ENCODE peak calls at places on chromosomes 1 and 21, in eight cellular contexts. Y is body of pancreas; M is left ventricle myocardium inferior; T is stomach; Q is MM.1S; N is dorsolateral prefrontal cortex; S is GM23338; H is CD4-positive, alpha-beta T cell. D is an unnamed sample.

GRCh38 chr1:219941179-219942118 is 13.1 kb upstream of the SLC30A10 start:
- DNase-seq in Q (no peak), M (no peak), S (no peak), Y (peak; percentile 67), H (no peak), N (no peak), T (no peak), D (no peak)

GRCh38 chr21:28991861-28992525 is 684 bp downstream of the LTN1 start:
- DNase-seq in N (no peak), Y (no peak), T (no peak), S (no peak), H (no peak), Q (peak; percentile 18), M (no peak), D (no peak)

GRCh38 chr1:88731475-88731874 is 47.4 kb downstream of the PKN2 start:
- DNase-seq in T (no peak), M (no peak), N (no peak), Y (peak; percentile 31), Q (no peak), H (no peak), S (no peak), D (no peak)

GRCh38 chr1:113835686-113836290 is 23.5 kb upstream of the RSBN1 start:
- DNase-seq in N (no peak), H (no peak), Q (peak; percentile 29), M (no peak), Y (peak; percentile 21), S (peak; percentile 57), T (no peak), D (no peak)

GRCh38 chr21:45297869-45298268 is 10.2 kb upstream of the POFUT2 start:
- DNase-seq in T (no peak), Q (no peak), H (no peak), N (no peak), Y (no peak), M (no peak), S (no peak), D (no peak)

GRCh38 chr1:9792156-9793042 is 31.4 kb downstream of the CLSTN1 start:
- DNase-seq in N (no peak), Q (no peak), M (no peak), T (no peak), Y (peak; percentile 64), H (no peak), S (peak; percentile 88), D (no peak)

GRCh38 chr1:155085504-155086181 is 7.0 kb downstream of the EFNA3 start:
- DNase-seq in Y (peak; percentile 78), M (no peak), Q (peak; percentile 75), H (peak; percentile 70), S (peak; percentile 77), N (no peak), T (peak; percentile 75), D (peak; percentile 39)

GRCh38 chr1:84687703-84688460 is 2.4 kb downstream of the SSX2IP start:
- DNase-seq in T (no peak), H (no peak), S (no peak), N (no peak), Q (no peak), Y (no peak), M (no peak), D (no peak)

GRCh38 chr1:61083014-61083798 is 845 bp downstream of the NFIA start:
- DNase-seq in Y (no peak), Q (no peak), N (peak; percentile 36), M (peak; percentile 36), H (no peak), S (peak; percentile 35), T (peak; percentile 26), D (peak; percentile 32)

GRCh38 chr1:153697873-153698647 is 19.6 kb downstream of the NPR1 start:
- DNase-seq in H (no peak), M (peak; percentile 79), Q (no peak), N (no peak), T (no peak), S (peak; percentile 66), Y (peak; percentile 25), D (no peak)

GRCh38 chr1:151888972-151889570 is 20.2 kb downstream of the THEM4 start:
- DNase-seq in T (no peak), N (no peak), S (peak; percentile 65), Q (peak; percentile 47), Y (no peak), H (no peak), M (no peak), D (no peak)

GRCh38 chr21:33330726-33331125 is 6.0 kb downstream of the IFNAR1 start:
- DNase-seq in Q (peak; percentile 59), T (no peak), N (no peak), Y (no peak), M (no peak), S (no peak), H (no peak), D (no peak)

GRCh38 chr1:46719689-46720088 is 775 bp upstream of the EFCAB14 start:
- DNase-seq in T (peak; percentile 81), Y (peak; percentile 47), S (peak; percentile 12), M (no peak), N (no peak), Q (no peak), H (no peak), D (no peak)

GRCh38 chr1:28392027-28392652 is 22.6 kb downstream of the PHACTR4 start:
- DNase-seq in M (no peak), S (no peak), Q (no peak), N (no peak), H (no peak), Y (no peak), T (no peak), D (no peak)

GRCh38 chr21:37208056-37208705 is 59.0 kb downstream of the VPS26C start:
- DNase-seq in M (peak; percentile 79), H (no peak), S (no peak), T (peak; percentile 62), Q (peak; percentile 75), Y (peak; percentile 57), N (peak; percentile 43), D (peak; percentile 78)

GRCh38 chr1:65068202-65069011 is 79.6 kb upstream of the AK4 start:
- DNase-seq in N (no peak), H (peak; percentile 19), S (peak; percentile 33), Y (no peak), M (no peak), Q (peak; percentile 53), T (no peak), D (peak; percentile 76)

GRCh38 chr21:43864313-43864805 is 664 bp upstream of the AGPAT3 start:
- DNase-seq in M (peak; percentile 53), Q (peak; percentile 90), Y (peak; percentile 82), T (peak; percentile 79), H (no peak), S (peak; percentile 84), N (no peak), D (no peak)

GRCh38 chr21:17853393-17854275 is 34.5 kb upstream of the C21orf91 start:
- DNase-seq in N (no peak), S (no peak), Q (no peak), Y (no peak), T (no peak), H (no peak), M (no peak), D (no peak)

GRCh38 chr1:171141336-171142051 is 43.6 kb upstream of the FMO2 start:
- DNase-seq in H (no peak), T (no peak), Q (no peak), M (peak; percentile 45), S (peak; percentile 57), Y (peak; percentile 40), N (no peak), D (no peak)

GRCh38 chr1:230913496-230913895 is 45.2 kb upstream of the C1orf198 start:
- DNase-seq in M (no peak), N (no peak), S (no peak), H (no peak), Q (no peak), T (no peak), Y (no peak), D (no peak)

DNA sequence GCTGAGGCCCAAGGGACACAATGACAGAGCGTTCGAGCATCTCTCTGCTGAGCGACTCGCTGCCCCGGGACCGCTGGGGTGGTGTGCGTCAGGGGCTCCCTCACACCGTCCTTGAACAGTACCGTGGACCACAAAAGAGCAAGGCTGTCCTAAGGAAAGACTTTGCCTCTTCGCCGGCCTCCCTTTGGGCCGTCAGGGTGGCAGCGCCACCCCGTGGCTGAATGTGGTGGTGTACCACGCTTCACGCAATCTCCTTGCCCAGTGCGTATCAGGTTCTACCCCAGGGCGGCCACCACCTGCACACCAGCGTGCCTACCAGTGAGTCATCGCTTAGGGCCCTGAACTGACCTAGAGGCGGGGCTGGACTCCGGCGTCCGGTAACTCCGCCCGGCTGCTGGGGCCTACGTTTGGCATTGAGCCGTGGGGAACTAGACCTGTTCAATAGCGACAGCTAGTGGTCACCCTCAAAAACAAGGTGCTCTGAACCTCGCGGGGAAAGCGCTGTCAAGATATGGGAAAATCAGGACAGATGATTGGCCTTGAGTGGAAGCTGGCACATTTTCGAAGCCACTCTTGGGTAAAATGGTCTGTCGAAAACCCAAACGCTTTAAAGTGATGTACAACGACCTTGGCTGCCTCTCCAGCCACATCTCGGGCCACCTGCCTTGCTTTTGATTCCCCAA is 8.1 kb upstream of the TRAF3IP3 start:
- DNase-seq in N (peak; percentile 60), Y (peak; percentile 99), M (peak; percentile 87), S (peak; percentile 98), Q (peak; percentile 100), H (peak; percentile 76), T (peak; percentile 96), D (peak; percentile 74)
- H3K27ac ChIP-seq in N (peak overlapping the region; percentile 88), Y (no peak overlapping the region), M (peak overlapping the region; percentile 90), S (no peak overlapping the region), Q (peak overlapping the region; percentile 4), H (peak overlapping the region; percentile 66), T (peak overlapping the region; percentile 65), D (peak overlapping the region; percentile 90)

GRCh38 chr1:1084028-1084371 is 9.9 kb upstream of the RNF223 start:
- DNase-seq in Q (no peak), T (no peak), Y (no peak), S (no peak), N (peak; percentile 18), M (no peak), H (no peak), D (no peak)
- H3K27ac ChIP-seq in Q (no peak overlapping the region), T (no peak overlapping the region), Y (no peak overlapping the region), S (no peak overlapping the region), N (no peak overlapping the region), M (no peak overlapping the region), H (no peak overlapping the region), D (no peak overlapping the region)

DNA sequence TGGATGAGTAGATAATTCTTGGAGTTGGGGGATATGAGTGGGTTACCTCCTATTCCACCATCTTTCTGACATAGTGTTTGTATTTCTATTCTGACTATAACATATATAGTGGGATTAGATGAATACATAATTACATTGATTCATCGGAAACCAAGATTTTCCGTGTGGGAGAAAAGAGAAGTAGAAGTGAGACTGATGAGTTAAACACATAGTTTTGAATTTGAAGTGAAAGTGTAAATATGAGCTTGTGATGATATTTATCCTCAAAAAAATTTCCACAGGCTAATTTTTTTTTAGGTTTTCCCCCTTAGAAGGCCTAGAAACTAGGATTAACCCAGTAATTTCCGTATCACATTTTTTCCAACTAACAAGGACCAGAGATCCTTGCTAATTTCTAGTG is 7.0 kb downstream of the CD1B start:
- DNase-seq in M (no peak), N (no peak), T (no peak), S (no peak), H (no peak), Q (no peak), Y (no peak), D (no peak)
- H3K27ac ChIP-seq in M (no peak overlapping the region), N (no peak overlapping the region), T (no peak overlapping the region), S (no peak overlapping the region), H (no peak overlapping the region), Q (no peak overlapping the region), Y (no peak overlapping the region), D (no peak overlapping the region)

DNA sequence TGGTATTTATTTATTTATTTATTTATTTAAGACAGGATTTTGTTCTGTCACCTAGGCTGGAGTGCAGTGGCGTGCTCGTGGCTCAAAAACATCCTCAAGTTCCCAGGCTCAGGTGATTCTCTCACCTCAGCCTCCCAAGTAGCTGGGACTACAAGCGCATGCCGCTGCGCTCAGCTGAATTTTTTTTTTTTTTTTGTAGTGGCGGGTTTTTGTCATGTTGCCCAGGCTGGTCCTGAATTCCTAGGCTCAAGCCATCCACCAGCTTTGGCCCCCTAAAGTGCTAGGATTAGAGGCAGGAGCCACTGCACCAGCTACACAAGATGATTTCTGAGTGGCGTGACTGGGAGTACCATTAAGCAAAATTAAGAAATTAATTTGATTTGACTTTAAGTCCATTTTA is 31.7 kb downstream of the CNST start:
- DNase-seq in Y (no peak), S (no peak), M (no peak), H (no peak), Q (no peak), N (no peak), T (no peak), D (no peak)
- H3K27ac ChIP-seq in Y (no peak overlapping the region), S (peak overlapping the region; percentile 55), M (peak overlapping the region; percentile 82), H (no peak overlapping the region), Q (no peak overlapping the region), N (no peak overlapping the region), T (no peak overlapping the region), D (no peak overlapping the region)